ENCODE peak calls at places on chromosomes 16 and 17, in seven cellular contexts. One of them, this sample, is unnamed.

GRCh38 chr17:39739020-39739884 is 1.5 kb downstream of the GRB7 start:
- DNase-seq in GM12878: no peak
- DNase-seq in HCT116: peak
- DNase-seq in HepG2: peak
- DNase-seq in SK-N-SH: peak
- DNase-seq in K562: peak
- DNase-seq in H1: peak
- DNase-seq in this sample: peak

GRCh38 chr16:56192644-56192960 is 1.3 kb downstream of the GNAO1 start:
- DNase-seq in GM12878: no peak
- DNase-seq in HCT116: no peak
- DNase-seq in HepG2: no peak
- DNase-seq in SK-N-SH: no peak
- DNase-seq in K562: no peak
- DNase-seq in H1: no peak
- DNase-seq in this sample: no peak

GRCh38 chr16:54165174-54165911 is 121.2 kb downstream of the IRX3 start:
- DNase-seq in GM12878: no peak
- DNase-seq in HCT116: no peak
- DNase-seq in HepG2: peak
- DNase-seq in SK-N-SH: no peak
- DNase-seq in K562: no peak
- DNase-seq in H1: no peak
- DNase-seq in this sample: peak

GRCh38 chr17:15928286-15928785 is 16.6 kb upstream of the ADORA2B start:
- DNase-seq in GM12878: no peak
- DNase-seq in HCT116: no peak
- DNase-seq in HepG2: no peak
- DNase-seq in SK-N-SH: no peak
- DNase-seq in K562: no peak
- DNase-seq in H1: no peak
- DNase-seq in this sample: no peak

GRCh38 chr17:59829217-59830006 is 63.3 kb downstream of the TUBD1 start:
- DNase-seq in GM12878: peak
- DNase-seq in HCT116: peak
- DNase-seq in HepG2: peak
- DNase-seq in SK-N-SH: peak
- DNase-seq in K562: peak
- DNase-seq in H1: no peak
- DNase-seq in this sample: peak

GRCh38 chr17:57316361-57316760 is 60.0 kb downstream of the MSI2 start:
- DNase-seq in GM12878: no peak
- DNase-seq in HCT116: no peak
- DNase-seq in HepG2: no peak
- DNase-seq in SK-N-SH: no peak
- DNase-seq in K562: no peak
- DNase-seq in H1: no peak
- DNase-seq in this sample: no peak

GRCh38 chr17:48547839-48548686 is 3.2 kb upstream of the HOXB2 start:
- DNase-seq in GM12878: no peak
- DNase-seq in HCT116: no peak
- DNase-seq in HepG2: no peak
- DNase-seq in SK-N-SH: no peak
- DNase-seq in K562: peak
- DNase-seq in H1: no peak
- DNase-seq in this sample: no peak

GRCh38 chr17:80884811-80885210 is 106.8 kb upstream of the CHMP6 start:
- DNase-seq in GM12878: no peak
- DNase-seq in HCT116: no peak
- DNase-seq in HepG2: no peak
- DNase-seq in SK-N-SH: no peak
- DNase-seq in K562: no peak
- DNase-seq in H1: no peak
- DNase-seq in this sample: no peak

GRCh38 chr17:6641374-6641818 is 536 bp downstream of the TXNDC17 start:
- DNase-seq in GM12878: no peak
- DNase-seq in HCT116: no peak
- DNase-seq in HepG2: no peak
- DNase-seq in SK-N-SH: no peak
- DNase-seq in K562: peak
- DNase-seq in H1: no peak
- DNase-seq in this sample: peak

GRCh38 chr17:1412185-1413110 is 12.4 kb upstream of the YWHAE start:
- DNase-seq in GM12878: no peak
- DNase-seq in HCT116: no peak
- DNase-seq in HepG2: peak
- DNase-seq in SK-N-SH: no peak
- DNase-seq in K562: no peak
- DNase-seq in H1: no peak
- DNase-seq in this sample: no peak

GRCh38 chr17:74960739-74961342 is 11.7 kb downstream of the HID1 start:
- DNase-seq in GM12878: no peak
- DNase-seq in HCT116: peak
- DNase-seq in HepG2: peak
- DNase-seq in SK-N-SH: no peak
- DNase-seq in K562: peak
- DNase-seq in H1: peak
- DNase-seq in this sample: no peak

GRCh38 chr16:31108035-31108793 is at the start of gene BCKDK:
- DNase-seq in GM12878: peak
- DNase-seq in HCT116: peak
- DNase-seq in HepG2: peak
- DNase-seq in SK-N-SH: peak
- DNase-seq in K562: peak
- DNase-seq in H1: peak
- DNase-seq in this sample: peak

GRCh38 chr17:35312790-35313711 is 60.4 kb downstream of the SLFN11 start:
- DNase-seq in GM12878: peak
- DNase-seq in HCT116: peak
- DNase-seq in HepG2: peak
- DNase-seq in SK-N-SH: peak
- DNase-seq in K562: peak
- DNase-seq in H1: peak
- DNase-seq in this sample: peak

GRCh38 chr16:1543085-1543896 is 9.8 kb downstream of the TMEM204 start:
- DNase-seq in GM12878: peak
- DNase-seq in HCT116: peak
- DNase-seq in HepG2: peak
- DNase-seq in SK-N-SH: peak
- DNase-seq in K562: peak
- DNase-seq in H1: no peak
- DNase-seq in this sample: peak

GRCh38 chr17:72717676-72718075 is 374.8 kb downstream of the SLC39A11 start:
- DNase-seq in GM12878: no peak
- DNase-seq in HCT116: peak
- DNase-seq in HepG2: no peak
- DNase-seq in SK-N-SH: no peak
- DNase-seq in K562: no peak
- DNase-seq in H1: no peak
- DNase-seq in this sample: no peak

GRCh38 chr16:73058616-73059409 is 10.9 kb upstream of the ZFHX3 start:
- DNase-seq in GM12878: no peak
- DNase-seq in HCT116: peak
- DNase-seq in HepG2: no peak
- DNase-seq in SK-N-SH: peak
- DNase-seq in K562: peak
- DNase-seq in H1: peak
- DNase-seq in this sample: no peak

GRCh38 chr17:41125064-41125463 is 1.1 kb upstream of the KRTAP4-12 start:
- DNase-seq in GM12878: no peak
- DNase-seq in HCT116: no peak
- DNase-seq in HepG2: no peak
- DNase-seq in SK-N-SH: no peak
- DNase-seq in K562: no peak
- DNase-seq in H1: no peak
- DNase-seq in this sample: no peak

GRCh38 chr17:21375757-21376584 is at the start of gene KCNJ12:
- DNase-seq in GM12878: no peak
- DNase-seq in HCT116: no peak
- DNase-seq in HepG2: no peak
- DNase-seq in SK-N-SH: peak
- DNase-seq in K562: peak
- DNase-seq in H1: no peak
- DNase-seq in this sample: no peak

GRCh38 chr16:85136213-85136704 is 24.0 kb upstream of the CIBAR2 start:
- DNase-seq in GM12878: peak
- DNase-seq in HCT116: no peak
- DNase-seq in HepG2: no peak
- DNase-seq in SK-N-SH: no peak
- DNase-seq in K562: peak
- DNase-seq in H1: no peak
- DNase-seq in this sample: no peak

GRCh38 chr16:11977206-11978041 is 890 bp downstream of the SNX29 start:
- DNase-seq in GM12878: no peak
- DNase-seq in HCT116: peak
- DNase-seq in HepG2: no peak
- DNase-seq in SK-N-SH: peak
- DNase-seq in K562: peak
- DNase-seq in H1: peak
- DNase-seq in this sample: peak

GRCh38 chr17:62804822-62805221 is 3.3 kb downstream of the MARCHF10 start:
- DNase-seq in GM12878: no peak
- DNase-seq in HCT116: no peak
- DNase-seq in HepG2: no peak
- DNase-seq in SK-N-SH: no peak
- DNase-seq in K562: no peak
- DNase-seq in H1: no peak
- DNase-seq in this sample: peak

GRCh38 chr16:648071-648785 is 937 bp upstream of the WDR90 start:
- DNase-seq in GM12878: no peak
- DNase-seq in HCT116: no peak
- DNase-seq in HepG2: peak
- DNase-seq in SK-N-SH: peak
- DNase-seq in K562: no peak
- DNase-seq in H1: peak
- DNase-seq in this sample: no peak

GRCh38 chr17:51228177-51228576 is 31.7 kb downstream of the MBTD1 start:
- DNase-seq in GM12878: no peak
- DNase-seq in HCT116: no peak
- DNase-seq in HepG2: no peak
- DNase-seq in SK-N-SH: no peak
- DNase-seq in K562: no peak
- DNase-seq in H1: no peak
- DNase-seq in this sample: no peak

GRCh38 chr17:20083460-20083859 is 74.3 kb downstream of the SPECC1 start:
- DNase-seq in GM12878: no peak
- DNase-seq in HCT116: no peak
- DNase-seq in HepG2: no peak
- DNase-seq in SK-N-SH: no peak
- DNase-seq in K562: no peak
- DNase-seq in H1: no peak
- DNase-seq in this sample: no peak

GRCh38 chr17:54626146-54626703 is 274.4 kb upstream of the TOM1L1 start:
- DNase-seq in GM12878: no peak
- DNase-seq in HCT116: no peak
- DNase-seq in HepG2: no peak
- DNase-seq in SK-N-SH: no peak
- DNase-seq in K562: no peak
- DNase-seq in H1: peak
- DNase-seq in this sample: peak
- TF ChIP-seq JUND in GM12878: no peak
- TF ChIP-seq JUND in HCT116: no peak
- TF ChIP-seq JUND in HepG2: no peak
- TF ChIP-seq JUND in SK-N-SH: no peak
- TF ChIP-seq JUND in K562: no peak
- TF ChIP-seq JUND in H1: no peak
- TF ChIP-seq JUND in this sample: no peak

GRCh38 chr17:30524847-30525246 is 47.6 kb downstream of the GOSR1 start:
- DNase-seq in GM12878: no peak
- DNase-seq in HCT116: no peak
- DNase-seq in HepG2: no peak
- DNase-seq in SK-N-SH: no peak
- DNase-seq in K562: no peak
- DNase-seq in H1: no peak
- DNase-seq in this sample: no peak
- TF ChIP-seq JUND in GM12878: no peak
- TF ChIP-seq JUND in HCT116: no peak
- TF ChIP-seq JUND in HepG2: no peak
- TF ChIP-seq JUND in SK-N-SH: no peak
- TF ChIP-seq JUND in K562: no peak
- TF ChIP-seq JUND in H1: no peak
- TF ChIP-seq JUND in this sample: no peak

DNA sequence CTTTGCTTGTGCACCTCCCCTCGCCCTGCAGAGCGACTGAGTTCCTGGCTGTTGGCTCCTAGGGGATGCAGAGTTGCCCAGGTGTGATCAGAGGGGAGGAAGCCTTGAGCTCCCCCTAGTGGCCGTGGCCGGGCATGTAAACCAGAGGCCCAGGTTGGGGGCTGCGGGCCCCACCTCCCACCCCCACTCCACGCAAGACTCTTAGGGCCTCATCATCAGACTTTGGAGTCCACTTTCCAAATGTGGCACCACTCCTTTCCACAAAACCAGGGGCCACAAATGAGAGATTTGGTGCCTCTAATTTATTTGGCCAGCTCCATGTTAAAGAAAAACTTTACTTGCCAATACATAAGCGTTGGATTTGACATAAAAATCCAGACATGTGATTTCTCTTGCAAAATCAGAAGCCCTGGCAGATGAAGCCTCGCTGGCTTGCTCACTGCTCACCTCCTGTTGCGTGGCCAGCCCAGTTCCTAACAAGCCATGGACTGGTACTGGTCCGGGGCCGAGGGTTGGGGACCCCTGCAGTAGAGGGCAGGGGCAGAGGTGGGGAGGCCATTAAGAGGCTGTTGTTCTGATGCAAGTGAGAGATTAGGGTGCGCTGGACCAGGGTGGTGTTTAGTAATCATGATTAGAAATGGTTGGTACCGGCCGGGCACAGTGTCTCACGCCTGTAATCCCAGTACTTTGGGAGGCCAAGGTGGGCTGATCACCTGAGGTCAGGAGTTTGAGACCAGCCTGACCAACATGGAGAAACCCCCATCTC is 28.7 kb upstream of the GAS7 start:
- DNase-seq in GM12878: no peak
- DNase-seq in HCT116: peak
- DNase-seq in HepG2: peak
- DNase-seq in SK-N-SH: peak
- DNase-seq in K562: peak
- DNase-seq in H1: peak
- DNase-seq in this sample: peak
- TF ChIP-seq JUND in GM12878: no peak
- TF ChIP-seq JUND in HCT116: no peak
- TF ChIP-seq JUND in HepG2: no peak
- TF ChIP-seq JUND in SK-N-SH: no peak
- TF ChIP-seq JUND in K562: no peak
- TF ChIP-seq JUND in H1: no peak
- TF ChIP-seq JUND in this sample: no peak

DNA sequence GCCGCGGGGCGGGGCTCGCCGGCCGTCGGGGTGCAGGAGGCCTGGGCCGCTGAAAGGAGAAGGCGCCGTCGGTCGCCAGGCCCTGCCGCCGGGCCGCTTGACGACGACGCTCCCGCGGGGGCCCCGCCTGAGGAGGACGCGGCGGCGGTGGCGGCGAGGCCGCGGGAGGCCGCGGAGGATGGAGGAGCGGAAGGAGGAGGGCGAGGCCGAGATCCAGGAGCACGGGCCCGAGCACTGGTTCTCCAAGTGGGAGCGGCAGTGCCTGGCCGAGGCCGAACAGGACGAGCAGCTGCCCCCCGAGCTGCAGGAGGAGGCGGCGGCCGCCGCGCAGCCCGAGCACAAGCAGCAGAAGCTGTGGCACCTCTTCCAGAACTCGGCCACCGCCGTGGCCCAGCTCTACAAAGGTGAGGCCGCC is 430 bp downstream of the HAPSTR1 start:
- DNase-seq in GM12878: no peak
- DNase-seq in HCT116: no peak
- DNase-seq in HepG2: no peak
- DNase-seq in SK-N-SH: no peak
- DNase-seq in K562: peak
- DNase-seq in H1: peak
- DNase-seq in this sample: no peak
- TF ChIP-seq JUND in GM12878: no peak
- TF ChIP-seq JUND in HCT116: no peak
- TF ChIP-seq JUND in HepG2: no peak
- TF ChIP-seq JUND in SK-N-SH: no peak
- TF ChIP-seq JUND in K562: no peak
- TF ChIP-seq JUND in H1: no peak
- TF ChIP-seq JUND in this sample: no peak

This sample was measured in T47D.